ENCODE peak calls at places on chromosomes 3 and 15, in nine cellular contexts. B is osteocyte; D is thoracic aorta; U is T-helper 17 cell; K is heart left ventricle; V is HS-27A; S is left cardiac atrium; E is effector CD4-positive, alpha-beta T cell; C is A172. R is an unnamed sample.

GRCh38 chr15:39466428-39466827 is 114.5 kb upstream of the THBS1 start:
- DNase-seq in B (no peak), K (peak), C (no peak), U (no peak), V (no peak), D (no peak), S (peak), E (no peak), R (no peak)

GRCh38 chr3:83453010-83453409 is 1505.8 kb upstream of the CADM2 start:
- DNase-seq in K (no peak), S (no peak), B (no peak), U (no peak), V (no peak), C (no peak), E (no peak), D (no peak), R (no peak)

GRCh38 chr15:31440754-31441298 is 114.2 kb downstream of the KLF13 start:
- DNase-seq in D (no peak), E (no peak), K (peak), B (peak), V (no peak), C (no peak), S (peak), U (no peak), R (peak)

GRCh38 chr3:57544181-57545125 is at the start of gene DNAH12:
- DNase-seq in E (no peak), U (no peak), B (peak), D (no peak), V (no peak), K (no peak), C (no peak), S (no peak), R (no peak)

GRCh38 chr3:185813205-185813604 is 11.6 kb downstream of the IGF2BP2 start:
- DNase-seq in S (no peak), D (no peak), C (no peak), K (no peak), B (no peak), V (no peak), E (no peak), U (no peak), R (peak)

GRCh38 chr3:194322701-194323174 is 28.4 kb downstream of the CPN2 start:
- DNase-seq in C (peak), V (peak), E (no peak), B (no peak), D (no peak), U (no peak), K (no peak), S (peak), R (peak)

GRCh38 chr3:130901463-130902204 is 7.8 kb downstream of the ATP2C1 start:
- DNase-seq in V (no peak), E (no peak), B (no peak), K (no peak), U (no peak), D (no peak), S (no peak), C (no peak), R (no peak)

GRCh38 chr15:69150336-69150735 is 10.1 kb upstream of the GLCE start:
- DNase-seq in E (no peak), D (no peak), B (no peak), U (no peak), K (no peak), V (no peak), S (no peak), C (no peak), R (no peak)

GRCh38 chr3:186534113-186534669 is 10.0 kb downstream of the CRYGS start:
- DNase-seq in C (no peak), D (no peak), K (no peak), S (no peak), V (no peak), E (peak), B (no peak), U (peak), R (no peak)

GRCh38 chr3:124952456-124952855 is 17.9 kb upstream of the MUC13 start:
- DNase-seq in B (no peak), E (no peak), C (no peak), D (no peak), S (no peak), K (no peak), U (no peak), V (no peak), R (no peak)

GRCh38 chr3:71726106-71726505 is 904 bp upstream of the EIF4E3 start:
- DNase-seq in K (no peak), D (no peak), U (no peak), C (no peak), S (no peak), V (no peak), E (peak), B (no peak), R (no peak)

GRCh38 chr3:38000242-38000916 is 9.8 kb downstream of the VILL start:
- DNase-seq in U (no peak), S (peak), C (no peak), B (no peak), V (no peak), K (no peak), E (peak), D (no peak), R (no peak)

GRCh38 chr3:47984089-47984759 is 32.0 kb downstream of the MAP4 start:
- DNase-seq in E (no peak), S (no peak), D (peak), B (peak), C (peak), U (no peak), K (no peak), V (peak), R (peak)

GRCh38 chr3:138456961-138457862 is 22.8 kb downstream of the ESYT3 start:
- DNase-seq in U (no peak), K (peak), S (no peak), V (no peak), E (no peak), D (no peak), C (no peak), B (no peak), R (no peak)

GRCh38 chr3:153639634-153640033 is 477.6 kb downstream of the RAP2B start:
- DNase-seq in S (no peak), E (no peak), V (no peak), B (no peak), D (no peak), C (no peak), U (no peak), K (no peak), R (no peak)

GRCh38 chr15:62296756-62297507 is 131.8 kb upstream of the C2CD4B start:
- DNase-seq in D (no peak), K (no peak), E (no peak), U (no peak), S (no peak), C (no peak), V (no peak), B (no peak), R (no peak)

GRCh38 chr15:79179108-79179561 is 88.6 kb upstream of the RASGRF1 start:
- DNase-seq in U (no peak), B (no peak), E (no peak), V (peak), C (peak), K (no peak), D (no peak), S (no peak), R (peak)

GRCh38 chr3:105827959-105828358 is 40.9 kb downstream of the CBLB start:
- DNase-seq in K (no peak), D (no peak), U (no peak), V (peak), E (no peak), C (peak), B (no peak), S (no peak), R (peak)

GRCh38 chr3:28118087-28118486 is 123.3 kb upstream of the CMC1 start:
- DNase-seq in C (no peak), S (no peak), U (no peak), E (no peak), D (no peak), V (no peak), K (no peak), B (no peak), R (no peak)

GRCh38 chr3:141538568-141538967 is 51.7 kb downstream of the RASA2 start:
- DNase-seq in C (no peak), U (no peak), K (no peak), E (no peak), B (no peak), S (no peak), D (no peak), V (no peak), R (peak)

GRCh38 chr3:159266779-159267178 is 464.9 kb downstream of the MFSD1 start:
- DNase-seq in C (peak), U (no peak), E (no peak), V (peak), S (no peak), K (no peak), D (no peak), B (no peak), R (peak)

GRCh38 chr3:49248828-49249227 is 28.2 kb downstream of the C3orf62 start:
- DNase-seq in K (no peak), U (no peak), D (no peak), V (no peak), B (no peak), S (no peak), E (no peak), C (peak), R (peak)

GRCh38 chr15:28922712-28923012 is 36.9 kb downstream of the APBA2 start:
- DNase-seq in B (no peak), S (no peak), K (no peak), V (no peak), E (no peak), U (no peak), C (no peak), D (no peak), R (no peak)

GRCh38 chr15:32838820-32839219 is 121.0 kb downstream of the GREM1 start:
- DNase-seq in S (no peak), E (no peak), B (no peak), K (no peak), U (no peak), D (no peak), V (no peak), C (peak), R (peak)

GRCh38 chr15:70251246-70251990 is 153.7 kb upstream of the TLE3 start:
- DNase-seq in K (no peak), C (no peak), B (no peak), S (no peak), V (no peak), E (no peak), D (no peak), U (no peak), R (no peak)

GRCh38 chr3:39107056-39107873 is at the start of the genes GORASP1 and TTC21A:
- DNase-seq in V (peak), D (peak), B (peak), S (peak), C (peak), E (peak), K (peak), U (peak), R (peak)

GRCh38 chr3:65787827-65788226 is 250.9 kb downstream of the MAGI1 start:
- DNase-seq in B (no peak), E (no peak), V (no peak), C (no peak), U (no peak), K (no peak), D (no peak), S (no peak), R (no peak)

GRCh38 chr3:98644168-98644567 is 50.8 kb upstream of the CPOX start:
- DNase-seq in E (no peak), D (no peak), V (no peak), C (no peak), S (no peak), U (no peak), B (no peak), K (no peak), R (no peak)

GRCh38 chr3:124283644-124284008 is 291.7 kb upstream of the ROPN1 start:
- DNase-seq in B (no peak), K (no peak), D (no peak), E (no peak), C (no peak), S (no peak), V (no peak), U (no peak), R (no peak)

GRCh38 chr3:126113733-126114132 is 29.8 kb upstream of the SLC41A3 start:
- DNase-seq in D (no peak), C (no peak), B (no peak), S (no peak), U (no peak), K (no peak), V (no peak), E (no peak), R (no peak)

GRCh38 chr3:140441006-140441405 is 236.9 kb upstream of the TRIM42 start:
- DNase-seq in B (no peak), D (no peak), E (no peak), V (peak), C (peak), K (no peak), U (no peak), S (peak), R (peak)

GRCh38 chr3:177451277-177451880 is 254.1 kb upstream of the TBL1XR1 start:
- DNase-seq in V (no peak), D (no peak), B (no peak), C (peak), K (no peak), E (no peak), S (no peak), U (no peak), R (no peak)

GRCh38 chr15:101047301-101047781 is 128.2 kb downstream of the LRRK1 start:
- DNase-seq in D (no peak), B (no peak), K (no peak), V (no peak), C (no peak), U (no peak), E (no peak), S (no peak), R (no peak)

GRCh38 chr15:96369825-96370621 is 39.5 kb downstream of the NR2F2 start:
- DNase-seq in U (no peak), K (no peak), B (no peak), E (no peak), D (no peak), C (no peak), S (no peak), V (no peak), R (no peak)

GRCh38 chr3:37712918-37713819 is 148.5 kb upstream of the CTDSPL start:
- DNase-seq in D (no peak), K (no peak), C (peak), U (no peak), V (peak), B (no peak), S (peak), E (no peak), R (peak)